ENCODE peak calls at places on chromosomes 13 and 19, in ten cellular contexts. Z is choroid plexus epithelial cell, W is sigmoid colon, G is HFFc6, Y is fibroblast of lung, P is heart right ventricle, C is K562, E is uterus, N is thoracic aorta, Q is heart left ventricle. A is an unnamed sample.

GRCh38 chr19:12689581-12690216 is 1.9 kb downstream of the GNG14 start:
- DNase-seq in Z (no peak), W (no peak), G (no peak), Y (no peak), P (no peak), C (no peak), E (no peak), N (no peak), Q (no peak), A (no peak)

GRCh38 chr13:52010890-52011689 is at the start of gene ATP7B:
- DNase-seq in Z (no peak), W (peak; percentile 68), G (no peak), Y (no peak), P (peak; percentile 15), C (peak; percentile 29), E (no peak), N (no peak), Q (peak; percentile 22), A (peak; percentile 43)

GRCh38 chr13:25168800-25169199 is 3.3 kb downstream of the AMER2 start:
- DNase-seq in Z (no peak), W (no peak), G (no peak), Y (no peak), P (no peak), C (no peak), E (no peak), N (no peak), Q (no peak), A (no peak)

GRCh38 chr19:35755550-35756371 is 1.1 kb downstream of the HSPB6 start:
- DNase-seq in Z (peak; percentile 87), W (peak; percentile 98), G (peak; percentile 80), Y (peak; percentile 86), P (peak; percentile 88), C (no peak), E (peak; percentile 90), N (no peak), Q (peak; percentile 86), A (no peak)

GRCh38 chr19:17180997-17181702 is 34.0 kb upstream of the USE1 start:
- DNase-seq in Z (no peak), W (no peak), G (no peak), Y (no peak), P (no peak), C (no peak), E (no peak), N (no peak), Q (no peak), A (no peak)

GRCh38 chr13:30319130-30319529 is 11.8 kb upstream of the KATNAL1 start:
- DNase-seq in Z (no peak), W (no peak), G (no peak), Y (no peak), P (no peak), C (no peak), E (no peak), N (no peak), Q (no peak), A (no peak)

GRCh38 chr13:99501952-99502310 is 659 bp downstream of the TM9SF2 start:
- DNase-seq in Z (peak; percentile 36), W (no peak), G (no peak), Y (peak; percentile 23), P (no peak), C (no peak), E (no peak), N (no peak), Q (no peak), A (peak; percentile 18)

GRCh38 chr13:76874466-76874865 is 11.7 kb downstream of the KCTD12 start:
- DNase-seq in Z (no peak), W (no peak), G (no peak), Y (no peak), P (no peak), C (no peak), E (no peak), N (no peak), Q (no peak), A (no peak)

GRCh38 chr19:799076-799881 is 2.0 kb downstream of the PTBP1 start:
- DNase-seq in Z (peak; percentile 67), W (no peak), G (peak; percentile 41), Y (peak; percentile 61), P (no peak), C (no peak), E (no peak), N (no peak), Q (peak; percentile 31), A (no peak)

GRCh38 chr13:39688278-39688677 is 32.8 kb downstream of the COG6 start:
- DNase-seq in Z (no peak), W (no peak), G (no peak), Y (no peak), P (no peak), C (no peak), E (no peak), N (no peak), Q (no peak), A (no peak)

GRCh38 chr13:39682788-39683187 is 27.3 kb downstream of the COG6 start:
- DNase-seq in Z (no peak), W (no peak), G (no peak), Y (no peak), P (no peak), C (no peak), E (no peak), N (no peak), Q (no peak), A (no peak)

GRCh38 chr13:39682310-39682709 is 26.8 kb downstream of the COG6 start:
- DNase-seq in Z (no peak), W (no peak), G (no peak), Y (no peak), P (no peak), C (no peak), E (no peak), N (no peak), Q (no peak), A (no peak)

GRCh38 chr13:39685652-39686051 is 30.2 kb downstream of the COG6 start:
- DNase-seq in Z (no peak), W (no peak), G (no peak), Y (no peak), P (no peak), C (no peak), E (no peak), N (no peak), Q (no peak), A (no peak)

GRCh38 chr13:39684531-39685137 is 29.2 kb downstream of the COG6 start:
- DNase-seq in Z (peak; percentile 72), W (no peak), G (peak; percentile 39), Y (peak; percentile 77), P (no peak), C (peak; percentile 3), E (no peak), N (no peak), Q (no peak), A (no peak)
- TF ChIP-seq CTCF in Z (peak; percentile 26), W (peak; percentile 38), G (peak; percentile 80), Y (no peak), P (peak; percentile 45), C (peak; percentile 34), E (peak; percentile 40), N (peak; percentile 34), Q (peak; percentile 37), A (peak; percentile 65)

DNA sequence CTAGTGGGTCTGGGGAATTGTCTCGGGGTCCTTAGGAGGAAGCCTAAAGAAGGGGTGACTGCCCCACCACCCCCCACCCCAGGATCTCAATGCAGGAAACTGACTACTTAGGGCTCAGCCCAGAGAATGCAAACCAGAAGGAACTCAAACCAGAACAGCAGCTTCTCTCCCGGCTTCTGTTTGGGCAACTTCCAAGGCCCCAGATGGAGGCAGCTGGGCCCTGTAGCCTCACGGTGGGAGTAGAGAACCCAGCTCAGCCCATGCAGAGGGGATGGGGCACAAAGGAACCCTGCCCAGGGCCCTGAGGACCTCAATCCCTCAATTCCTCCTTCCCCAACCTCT is 2.3 kb downstream of the ADGRE5 start:
- DNase-seq in Z (no peak), W (peak; percentile 77), G (no peak), Y (peak; percentile 67), P (peak; percentile 51), C (peak; percentile 18), E (peak; percentile 55), N (no peak), Q (peak; percentile 45), A (no peak)
- TF ChIP-seq CTCF in Z (peak; percentile 19), W (no peak), G (no peak), Y (peak; percentile 20), P (no peak), C (no peak), E (no peak), N (no peak), Q (no peak), A (no peak)

GRCh38 chr13:111115841-111116500 is 861 bp downstream of the ARHGEF7 start:
- DNase-seq in Z (peak; percentile 45), W (no peak), G (peak; percentile 79), Y (peak; percentile 86), P (peak; percentile 78), C (no peak), E (peak; percentile 73), N (no peak), Q (peak; percentile 66), A (peak; percentile 30)
- TF ChIP-seq CTCF in Z (no peak), W (no peak), G (no peak), Y (no peak), P (no peak), C (no peak), E (no peak), N (no peak), Q (no peak), A (no peak)

GRCh38 chr19:19371056-19371455 is 34.4 kb upstream of the GATAD2A start:
- DNase-seq in Z (no peak), W (no peak), G (no peak), Y (no peak), P (no peak), C (no peak), E (no peak), N (no peak), Q (no peak), A (no peak)

GRCh38 chr19:19362075-19362474 is 41.4 kb downstream of the MAU2 start:
- DNase-seq in Z (no peak), W (no peak), G (no peak), Y (no peak), P (no peak), C (no peak), E (no peak), N (no peak), Q (no peak), A (no peak)

GRCh38 chr19:19361075-19361594 is 40.5 kb downstream of the MAU2 start:
- DNase-seq in Z (peak; percentile 91), W (peak; percentile 88), G (peak; percentile 79), Y (peak; percentile 85), P (peak; percentile 85), C (peak; percentile 81), E (peak; percentile 77), N (peak; percentile 57), Q (peak; percentile 77), A (peak; percentile 83)

GRCh38 chr19:19368087-19368486 is 37.4 kb upstream of the GATAD2A start:
- DNase-seq in Z (no peak), W (no peak), G (no peak), Y (no peak), P (no peak), C (no peak), E (no peak), N (no peak), Q (no peak), A (no peak)

DNA sequence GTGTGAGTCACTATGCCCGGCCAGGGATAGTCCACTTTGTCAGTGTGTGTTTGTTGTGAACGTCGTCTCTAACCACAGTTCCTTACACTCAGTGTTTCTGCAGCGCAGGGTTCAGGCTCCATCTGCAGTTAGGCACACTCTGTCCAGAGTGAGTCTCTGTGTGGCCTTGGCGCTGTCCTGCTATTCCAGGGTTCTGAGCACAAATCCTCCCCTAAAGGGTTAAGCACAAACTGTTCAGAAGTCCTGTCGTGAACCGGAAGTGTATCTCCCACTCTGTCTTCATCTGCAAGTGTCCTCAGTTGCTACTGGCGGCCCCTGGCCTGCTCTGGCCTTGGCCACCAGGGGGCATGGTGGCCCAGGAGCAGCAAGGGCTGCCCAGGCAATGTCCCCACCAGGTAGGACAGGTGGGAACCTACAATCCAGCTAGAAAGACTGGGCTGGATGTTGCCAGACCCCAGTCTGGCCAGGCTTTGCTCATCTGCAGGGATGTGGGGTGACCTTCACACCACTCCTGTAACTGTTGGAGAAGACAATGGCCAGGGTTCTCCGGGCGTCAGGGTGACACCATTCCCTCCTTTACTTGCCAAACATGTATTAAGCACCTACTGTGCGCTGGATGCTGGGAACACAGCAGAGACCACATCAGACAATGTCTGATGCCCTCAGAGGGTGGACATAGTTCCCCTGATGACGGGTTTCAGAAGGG is 38.6 kb upstream of the GATAD2A start:
- DNase-seq in Z (peak; percentile 86), W (no peak), G (peak; percentile 40), Y (peak; percentile 60), P (peak; percentile 54), C (peak; percentile 80), E (peak; percentile 42), N (no peak), Q (peak; percentile 58), A (peak; percentile 72)
- TF ChIP-seq CTCF in Z (peak; percentile 95), W (peak; percentile 94), G (peak; percentile 98), Y (peak; percentile 82), P (peak; percentile 99), C (peak; percentile 94), E (peak; percentile 84), N (peak; percentile 92), Q (peak; percentile 90), A (peak; percentile 86)